ENCODE peak calls at places on chromosome 16, in five cellular contexts. M, J, H, F and K are unnamed samples.

GRCh38 chr16:30740364-30741251 is 7.6 kb upstream of the PHKG2 start:
- DNase-seq in M (peak), J (peak), H (peak), F (peak), K (peak)

GRCh38 chr16:49793244-49793643 is 62.7 kb downstream of the ZNF423 start:
- DNase-seq in M (no peak), J (no peak), H (no peak), F (no peak), K (no peak)

GRCh38 chr16:13680021-13680672 is 239.8 kb upstream of the ERCC4 start:
- DNase-seq in M (no peak), J (no peak), H (no peak), F (no peak), K (no peak)

GRCh38 chr16:24748242-24748641 is 18.8 kb downstream of the TNRC6A start:
- DNase-seq in M (no peak), J (no peak), H (peak), F (peak), K (peak)

GRCh38 chr16:5979905-5980550 is 882.4 kb upstream of the EEF2KMT start:
- DNase-seq in M (no peak), J (no peak), H (no peak), F (no peak), K (no peak)

GRCh38 chr16:67926181-67926742 is 5.4 kb downstream of the CTRL start:
- DNase-seq in M (no peak), J (no peak), H (peak), F (peak), K (peak)

GRCh38 chr16:11792404-11793260 is 4.4 kb downstream of the ZC3H7A start:
- DNase-seq in M (no peak), J (no peak), H (no peak), F (peak), K (no peak)

GRCh38 chr16:48347980-48348379 is 37.2 kb downstream of the SIAH1 start:
- DNase-seq in M (no peak), J (no peak), H (no peak), F (no peak), K (no peak)

GRCh38 chr16:595942-596735 is 6.3 kb downstream of the RAB40C start:
- DNase-seq in M (no peak), J (no peak), H (peak), F (peak), K (no peak)

GRCh38 chr16:79756571-79756970 is 156.0 kb upstream of the MAF start:
- DNase-seq in M (no peak), J (no peak), H (peak), F (no peak), K (no peak)

GRCh38 chr16:15498427-15499175 is 64.2 kb downstream of the BMERB1 start:
- DNase-seq in M (no peak), J (no peak), H (no peak), F (no peak), K (no peak)

GRCh38 chr16:22188595-22189442 is 17.3 kb upstream of the EEF2K start:
- DNase-seq in M (peak), J (peak), H (peak), F (peak), K (peak)

GRCh38 chr16:27324851-27325301 is 11.1 kb downstream of the IL4R start:
- DNase-seq in M (no peak), J (no peak), H (no peak), F (no peak), K (no peak)

GRCh38 chr16:24681793-24682192 is 47.7 kb upstream of the TNRC6A start:
- DNase-seq in M (no peak), J (no peak), H (peak), F (no peak), K (no peak)

GRCh38 chr16:17070882-17071592 is 399.7 kb downstream of the XYLT1 start:
- DNase-seq in M (peak), J (no peak), H (no peak), F (no peak), K (no peak)

GRCh38 chr16:84729716-84730320 is 30.0 kb downstream of the USP10 start:
- DNase-seq in M (no peak), J (no peak), H (no peak), F (no peak), K (no peak)

GRCh38 chr16:84726670-84727467 is 27.1 kb downstream of the USP10 start:
- DNase-seq in M (no peak), J (peak), H (no peak), F (no peak), K (no peak)

GRCh38 chr16:84732674-84733352 is 33.0 kb downstream of the USP10 start:
- DNase-seq in M (no peak), J (no peak), H (peak), F (no peak), K (no peak)

GRCh38 chr16:84728853-84729424 is 29.1 kb downstream of the USP10 start:
- DNase-seq in M (no peak), J (no peak), H (no peak), F (no peak), K (no peak)

GRCh38 chr16:84730406-84731106 is 30.8 kb downstream of the USP10 start:
- DNase-seq in M (no peak), J (peak), H (peak), F (peak), K (no peak)
- H3K4me3 ChIP-seq in M (no peak), J (peak), H (no peak), F (peak), K (no peak)

DNA sequence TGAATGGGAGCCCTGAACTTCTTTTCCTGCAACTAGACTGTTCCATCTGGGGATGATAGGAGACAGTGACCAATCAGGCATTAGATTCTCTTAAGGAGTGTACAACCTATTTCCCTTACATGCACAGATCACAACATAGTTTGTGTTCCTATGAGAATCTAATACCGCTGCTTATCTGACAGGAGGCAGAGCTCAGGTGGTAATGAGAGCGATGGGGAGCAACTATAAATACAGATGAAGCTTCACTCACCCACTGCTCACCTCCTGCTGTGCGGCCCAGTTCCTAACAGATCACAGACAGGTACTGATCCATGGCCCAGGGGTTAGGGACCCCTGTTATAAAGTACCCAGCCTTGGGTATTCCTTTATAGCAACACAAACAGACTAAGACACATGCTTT is 17.4 kb upstream of the ADAMTS18 start:
- DNase-seq in M (no peak), J (no peak), H (no peak), F (no peak), K (no peak)
- TF ChIP-seq CTCF in M (no peak), J (no peak), H (no peak), F (no peak), K (no peak)

GRCh38 chr16:47143329-47143676 is 442 bp downstream of the NETO2 start:
- DNase-seq in M (peak), J (peak), H (peak), F (peak), K (no peak)
- H3K4me3 ChIP-seq in M (peak), J (peak), H (peak), F (peak), K (peak)

GRCh38 chr16:2429771-2430663 is 770 bp downstream of the CCNF start:
- DNase-seq in M (no peak), J (no peak), H (peak), F (no peak), K (no peak)
- TF ChIP-seq CTCF in M (no peak), J (no peak), H (peak), F (no peak), K (no peak)